ENCODE peak calls at places on chromosomes 2 and 18, in six cellular contexts. X is posterior vena cava; B is nephron progenitor cell; M is activated naive CD4-positive, alpha-beta T cell; Q is NCI-H2029; S is right cardiac atrium. Y is an unnamed sample.

GRCh38 chr2:213411582-213412289 is 127.5 kb downstream of the SPAG16 start:
- DNase-seq in X (no peak), B (no peak), M (no peak), Q (no peak), S (no peak), Y (peak)

GRCh38 chr18:33157893-33158292 is 282.6 kb downstream of the CCDC178 start:
- DNase-seq in X (no peak), B (no peak), M (no peak), Q (no peak), S (no peak), Y (no peak)

GRCh38 chr18:34551824-34552223 is 158.3 kb upstream of the DTNA start:
- DNase-seq in X (no peak), B (no peak), M (no peak), Q (no peak), S (no peak), Y (no peak)

GRCh38 chr2:176496756-176497155 is 227.5 kb downstream of the MTX2 start:
- DNase-seq in X (no peak), B (no peak), M (no peak), Q (no peak), S (no peak), Y (no peak)

GRCh38 chr2:178295911-178296310 is 101.6 kb downstream of the OSBPL6 start:
- DNase-seq in X (no peak), B (no peak), M (no peak), Q (no peak), S (no peak), Y (no peak)

GRCh38 chr2:127158614-127159290 is 51.8 kb upstream of the BIN1 start:
- DNase-seq in X (peak), B (no peak), M (no peak), Q (no peak), S (no peak), Y (no peak)

GRCh38 chr18:47288741-47289140 is 37.3 kb upstream of the SKOR2 start:
- DNase-seq in X (no peak), B (no peak), M (no peak), Q (no peak), S (no peak), Y (no peak)

GRCh38 chr2:237900891-237901831 is 41.7 kb downstream of the RAMP1 start:
- DNase-seq in X (peak), B (no peak), M (no peak), Q (peak), S (no peak), Y (no peak)

GRCh38 chr2:221443631-221444030 is 128.5 kb downstream of the EPHA4 start:
- DNase-seq in X (no peak), B (no peak), M (no peak), Q (no peak), S (no peak), Y (no peak)

GRCh38 chr18:13481331-13481730 is 245.0 kb downstream of the FAM210A start:
- DNase-seq in X (no peak), B (no peak), M (no peak), Q (no peak), S (no peak), Y (no peak)

GRCh38 chr2:33706410-33706809 is 107.3 kb upstream of the FAM98A start:
- DNase-seq in X (no peak), B (no peak), M (no peak), Q (no peak), S (no peak), Y (no peak)

GRCh38 chr18:57881818-57882413 is 78.8 kb upstream of the ATP8B1 start:
- DNase-seq in X (peak), B (peak), M (peak), Q (peak), S (peak), Y (peak)

GRCh38 chr2:131015764-131016163 is 77.5 kb downstream of the FAM168B start:
- DNase-seq in X (no peak), B (no peak), M (no peak), Q (no peak), S (no peak), Y (no peak)

GRCh38 chr2:54081574-54081973 is 33.8 kb upstream of the ACYP2 start:
- DNase-seq in X (no peak), B (no peak), M (no peak), Q (no peak), S (no peak), Y (no peak)

GRCh38 chr18:58136865-58137264 is 92.8 kb downstream of the NEDD4L start:
- DNase-seq in X (no peak), B (no peak), M (no peak), Q (no peak), S (no peak), Y (no peak)

GRCh38 chr2:207423886-207424285 is 105.9 kb upstream of the CREB1 start:
- DNase-seq in X (no peak), B (no peak), M (no peak), Q (no peak), S (no peak), Y (no peak)

GRCh38 chr18:449374-449773 is 51.1 kb downstream of the COLEC12 start:
- DNase-seq in X (no peak), B (peak), M (no peak), Q (no peak), S (peak), Y (no peak)

GRCh38 chr2:216696751-216697560 is 1.6 kb upstream of the IGFBP5 start:
- DNase-seq in X (no peak), B (no peak), M (no peak), Q (no peak), S (no peak), Y (no peak)

GRCh38 chr2:88720399-88720798 is 28.9 kb downstream of the RPIA start:
- DNase-seq in X (no peak), B (no peak), M (no peak), Q (no peak), S (no peak), Y (no peak)

GRCh38 chr2:98487806-98488189 is 43.1 kb downstream of the INPP4A start:
- DNase-seq in X (no peak), B (no peak), M (no peak), Q (peak), S (no peak), Y (peak)

GRCh38 chr2:197273485-197273884 is 37.1 kb downstream of the ANKRD44 start:
- DNase-seq in X (no peak), B (peak), M (no peak), Q (peak), S (no peak), Y (no peak)

GRCh38 chr18:34158881-34159690 is 65.6 kb downstream of the NOL4 start:
- DNase-seq in X (peak), B (peak), M (no peak), Q (peak), S (peak), Y (no peak)

GRCh38 chr2:179543361-179543901 is 278.8 kb upstream of the SESTD1 start:
- DNase-seq in X (no peak), B (no peak), M (no peak), Q (no peak), S (no peak), Y (no peak)

GRCh38 chr2:133568172-133568571 is at the start of gene NCKAP5:
- DNase-seq in X (no peak), B (no peak), M (no peak), Q (peak), S (no peak), Y (no peak)

GRCh38 chr2:159804941-159805340 is 6.9 kb upstream of the CD302 start:
- DNase-seq in X (no peak), B (no peak), M (no peak), Q (no peak), S (no peak), Y (no peak)

GRCh38 chr2:190481339-190481738 is 53.2 kb downstream of the NEMP2 start:
- DNase-seq in X (no peak), B (no peak), M (no peak), Q (no peak), S (no peak), Y (no peak)

GRCh38 chr2:222610746-222611145 is 45.1 kb downstream of the FARSB start:
- DNase-seq in X (no peak), B (no peak), M (no peak), Q (no peak), S (no peak), Y (no peak)

GRCh38 chr2:96143231-96143847 is 1.9 kb downstream of the DUSP2 start:
- DNase-seq in X (peak), B (no peak), M (no peak), Q (no peak), S (no peak), Y (no peak)

GRCh38 chr2:45889053-45889452 is 237.6 kb downstream of the PRKCE start:
- DNase-seq in X (no peak), B (no peak), M (no peak), Q (no peak), S (no peak), Y (no peak)

GRCh38 chr2:197311521-197312033 is 997 bp upstream of the ANKRD44 start:
- DNase-seq in X (no peak), B (no peak), M (no peak), Q (no peak), S (no peak), Y (no peak)

GRCh38 chr2:171712051-171712450 is 24.8 kb downstream of the DYNC1I2 start:
- DNase-seq in X (no peak), B (no peak), M (no peak), Q (no peak), S (no peak), Y (peak)

GRCh38 chr2:80351229-80351628 is 46.7 kb upstream of the LRRTM1 start:
- DNase-seq in X (no peak), B (no peak), M (no peak), Q (no peak), S (no peak), Y (no peak)

GRCh38 chr2:109663721-109664120 is 49.6 kb downstream of the SOWAHC start:
- DNase-seq in X (peak), B (no peak), M (no peak), Q (peak), S (peak), Y (no peak)

GRCh38 chr2:652881-653480 is 24.2 kb downstream of the TMEM18 start:
- DNase-seq in X (no peak), B (no peak), M (no peak), Q (no peak), S (no peak), Y (no peak)

GRCh38 chr2:75292826-75293225 is 93.5 kb upstream of the TACR1 start:
- DNase-seq in X (no peak), B (no peak), M (no peak), Q (no peak), S (no peak), Y (no peak)

GRCh38 chr2:240134956-240135520 is 1.1 kb downstream of the COPS9 start:
- DNase-seq in X (peak), B (no peak), M (no peak), Q (no peak), S (no peak), Y (no peak)

GRCh38 chr2:144468823-144469595 is 50.9 kb downstream of the ZEB2 start:
- DNase-seq in X (no peak), B (no peak), M (no peak), Q (no peak), S (no peak), Y (no peak)

GRCh38 chr2:170774074-170774473 is 3.9 kb downstream of the ERICH2 start:
- DNase-seq in X (no peak), B (no peak), M (no peak), Q (no peak), S (no peak), Y (no peak)

Y was measured in LoVo.